ENCODE peak calls at places on chromosomes 12 and 14, in five cellular contexts. A is CD4-positive, CD25-positive, alpha-beta regulatory T cell; D is T follicular helper cell; T is CD8-positive, alpha-beta T cell; U is CD4-positive, alpha-beta T cell. V is an unnamed sample.

GRCh38 chr14:74913986-74914573 is 9.0 kb downstream of the RPS6KL1 start:
- DNase-seq in U (no peak), T (no peak), A (no peak), D (no peak), V (peak)

GRCh38 chr14:21069388-21070082 is 569 bp upstream of the ARHGEF40 start:
- DNase-seq in A (no peak), U (no peak), D (no peak), T (no peak), V (peak)

GRCh38 chr12:89862511-89863331 is 154.1 kb upstream of the ATP2B1 start:
- DNase-seq in U (peak), A (peak), T (peak), D (peak), V (peak)

GRCh38 chr12:79251356-79251755 is 386.8 kb downstream of the SYT1 start:
- DNase-seq in A (no peak), T (no peak), U (no peak), D (no peak), V (peak)

GRCh38 chr12:77685112-77685511 is 145.6 kb upstream of the NAV3 start:
- DNase-seq in A (no peak), U (no peak), D (no peak), T (no peak), V (peak)

GRCh38 chr12:4441355-4442330 is 4.0 kb downstream of the FGF6 start:
- DNase-seq in D (no peak), T (no peak), A (no peak), U (no peak), V (no peak)

GRCh38 chr14:89635615-89636014 is 218.6 kb upstream of the FOXN3 start:
- DNase-seq in U (no peak), A (no peak), T (no peak), D (no peak), V (no peak)

GRCh38 chr12:113135178-113136127 is at the start of gene RASAL1:
- DNase-seq in A (peak), D (peak), U (peak), T (peak), V (no peak)

GRCh38 chr12:26034371-26035142 is 76.1 kb downstream of the RASSF8 start:
- DNase-seq in U (no peak), A (no peak), D (no peak), T (no peak), V (no peak)

GRCh38 chr14:69152181-69152943 is 557 bp downstream of the DCAF5 start:
- DNase-seq in U (peak), T (peak), A (peak), D (peak), V (peak)

GRCh38 chr12:124172646-124173045 is 122.2 kb upstream of the RFLNA start:
- DNase-seq in A (no peak), U (no peak), D (no peak), T (no peak), V (peak)

GRCh38 chr14:78278464-78278863 is 108.3 kb downstream of the NRXN3 start:
- DNase-seq in U (no peak), T (no peak), A (no peak), D (no peak), V (no peak)

GRCh38 chr14:97443412-97443811 is 646.2 kb downstream of the VRK1 start:
- DNase-seq in T (no peak), D (no peak), A (no peak), U (no peak), V (no peak)

GRCh38 chr12:122990961-122991622 is 10.6 kb downstream of the ARL6IP4 start:
- DNase-seq in A (no peak), U (no peak), T (no peak), D (no peak), V (no peak)

GRCh38 chr14:101049942-101050341 is 146.4 kb upstream of the RTL1 start:
- DNase-seq in T (no peak), A (no peak), U (no peak), D (no peak), V (no peak)

GRCh38 chr12:120136093-120136770 is 19.7 kb upstream of the RAB35 start:
- DNase-seq in A (no peak), U (no peak), T (no peak), D (no peak), V (no peak)

GRCh38 chr12:25264015-25264582 is 13.4 kb upstream of the KRAS start:
- DNase-seq in D (no peak), A (no peak), U (no peak), T (no peak), V (no peak)

GRCh38 chr14:99158646-99159165 is 113.3 kb downstream of the BCL11B start:
- DNase-seq in U (no peak), A (no peak), D (no peak), T (no peak), V (no peak)

GRCh38 chr14:35385042-35385839 is 19.3 kb downstream of the NFKBIA start:
- DNase-seq in D (no peak), U (no peak), A (no peak), T (no peak), V (peak)

GRCh38 chr14:55430024-55430690 is 10.3 kb downstream of the TBPL2 start:
- DNase-seq in U (no peak), A (peak), D (peak), T (peak), V (peak)

GRCh38 chr14:32468955-32469354 is 139.9 kb downstream of the AKAP6 start:
- DNase-seq in A (no peak), D (no peak), U (no peak), T (no peak), V (peak)

GRCh38 chr14:55221968-55222367 is 30.6 kb upstream of the DLGAP5 start:
- DNase-seq in U (no peak), T (no peak), A (no peak), D (no peak), V (no peak)

GRCh38 chr14:68181395-68182326 is 362.1 kb downstream of the RAD51B start:
- DNase-seq in D (no peak), U (no peak), A (no peak), T (no peak), V (peak)

GRCh38 chr12:87960557-87960956 is 68.6 kb downstream of the C12orf50 start:
- DNase-seq in D (no peak), T (no peak), A (no peak), U (no peak), V (no peak)

GRCh38 chr14:72544615-72545387 is 349.1 kb downstream of the DPF3 start:
- DNase-seq in U (no peak), A (no peak), D (no peak), T (no peak), V (no peak)

GRCh38 chr12:104588048-104588942 is 131.5 kb downstream of the CHST11 start:
- DNase-seq in U (no peak), T (no peak), A (no peak), D (no peak), V (peak)

GRCh38 chr12:91507754-91508153 is 325.1 kb upstream of the DCN start:
- DNase-seq in A (no peak), D (no peak), T (no peak), U (no peak), V (no peak)

GRCh38 chr14:105884808-105885281 is 358.5 kb downstream of the TMEM121 start:
- DNase-seq in D (no peak), U (no peak), T (peak), A (no peak), V (no peak)

GRCh38 chr12:27969011-27969900 is 3.3 kb downstream of the PTHLH start:
- DNase-seq in T (no peak), A (no peak), D (no peak), U (no peak), V (peak)

GRCh38 chr14:69910871-69911270 is 31.7 kb downstream of the SMOC1 start:
- DNase-seq in A (no peak), T (no peak), U (no peak), D (no peak), V (no peak)

GRCh38 chr12:3303410-3304136 is 187.4 kb upstream of the PRMT8 start:
- DNase-seq in T (no peak), U (no peak), D (no peak), A (no peak), V (peak)

GRCh38 chr14:31070431-31070830 is 44.3 kb upstream of the STRN3 start:
- DNase-seq in D (no peak), A (no peak), T (no peak), U (no peak), V (peak)

GRCh38 chr14:104223810-104224515 is 85.6 kb downstream of the KIF26A start:
- DNase-seq in A (no peak), T (no peak), U (no peak), D (no peak), V (no peak)

GRCh38 chr14:23548351-23549318 is 2.9 kb downstream of the ZFHX2 start:
- DNase-seq in U (no peak), A (no peak), T (no peak), D (no peak), V (no peak)

GRCh38 chr14:102545461-102546265 is 36.1 kb upstream of the ANKRD9 start:
- DNase-seq in T (no peak), D (no peak), U (no peak), A (no peak), V (peak)

GRCh38 chr12:69500631-69501030 is 30.4 kb downstream of the FRS2 start:
- DNase-seq in D (no peak), T (no peak), A (no peak), U (no peak), V (peak)

GRCh38 chr12:6916426-6917200 is 2.2 kb downstream of the ENO2 start:
- DNase-seq in T (no peak), D (no peak), A (no peak), U (no peak), V (no peak)

GRCh38 chr12:90831712-90832111 is 123.3 kb downstream of the CCER1 start:
- DNase-seq in T (no peak), U (no peak), D (no peak), A (no peak), V (no peak)

V was measured in ELR.